ENCODE peak calls at places on chromosome X, in nine cellular contexts. W is cardiac fibroblast, V is osteocyte, L is omental fat pad, T is GM12865, I is GM13977, F is Calu3, M is nephron progenitor cell, E is neural crest cell. Y is an unnamed sample.

GRCh38 chrX:23287191-23287764 is 47.4 kb upstream of the PTCHD1 start:
- DNase-seq in V (no peak), I (no peak), F (no peak), L (no peak), W (no peak), T (no peak), E (no peak), M (no peak), Y (no peak)

GRCh38 chrX:8341814-8342590 is 122.6 kb upstream of the VCX3B start:
- DNase-seq in V (no peak), L (no peak), I (no peak), F (no peak), T (no peak), M (no peak), E (no peak), W (no peak), Y (no peak)

GRCh38 chrX:69101655-69102251 is 63.5 kb downstream of the PJA1 start:
- DNase-seq in M (no peak), W (no peak), V (no peak), E (no peak), L (no peak), F (no peak), I (no peak), T (no peak), Y (no peak)

GRCh38 chrX:129678176-129678880 is 23.6 kb upstream of the APLN start:
- DNase-seq in W (no peak), V (peak), F (peak), L (no peak), T (peak), E (no peak), M (no peak), I (no peak), Y (peak)

GRCh38 chrX:143296521-143296920 is 220.8 kb downstream of the SPANXN3 start:
- DNase-seq in E (no peak), W (no peak), M (no peak), F (no peak), L (no peak), I (no peak), T (no peak), V (no peak), Y (no peak)

GRCh38 chrX:69503228-69503834 is 795 bp upstream of the NALF2 start:
- DNase-seq in T (no peak), M (no peak), E (no peak), F (no peak), W (peak), L (no peak), I (no peak), V (peak), Y (no peak)

GRCh38 chrX:103697687-103698086 is 11.2 kb upstream of the MORF4L2 start:
- DNase-seq in L (no peak), M (no peak), W (no peak), V (no peak), F (no peak), E (no peak), I (no peak), T (no peak), Y (no peak)

GRCh38 chrX:19372170-19373033 is 28.7 kb downstream of the PDHA1 start:
- DNase-seq in W (peak), I (peak), T (peak), L (no peak), F (peak), M (peak), V (peak), E (peak), Y (no peak)

GRCh38 chrX:107324493-107325310 is 118.3 kb downstream of the DNAAF6 start:
- DNase-seq in W (peak), T (peak), M (peak), V (no peak), L (no peak), E (peak), I (no peak), F (peak), Y (peak)

GRCh38 chrX:154125356-154126040 is 18.5 kb upstream of the OPN1LW start:
- DNase-seq in I (no peak), M (no peak), E (no peak), T (no peak), V (no peak), F (no peak), L (no peak), W (no peak), Y (peak)

GRCh38 chrX:56788229-56788628 is 59.2 kb downstream of the NBDY start:
- DNase-seq in T (no peak), M (no peak), V (no peak), F (no peak), E (no peak), W (no peak), I (no peak), L (peak), Y (no peak)

GRCh38 chrX:2452317-2452784 is 48.4 kb downstream of the DHRSX start:
- DNase-seq in V (no peak), M (no peak), W (no peak), F (no peak), E (no peak), L (no peak), T (no peak), I (no peak), Y (no peak)

GRCh38 chrX:54509401-54509800 is 13.4 kb upstream of the FGD1 start:
- DNase-seq in V (no peak), L (no peak), W (no peak), I (no peak), E (no peak), T (no peak), M (peak), F (no peak), Y (no peak)

GRCh38 chrX:17591741-17592110 is 145.6 kb upstream of the SCML1 start:
- DNase-seq in W (peak), M (no peak), T (peak), L (no peak), V (no peak), I (no peak), E (no peak), F (peak), Y (no peak)

GRCh38 chrX:150546711-150547153 is 21.7 kb upstream of the MTM1 start:
- DNase-seq in T (no peak), V (no peak), L (no peak), M (no peak), W (no peak), E (no peak), I (no peak), F (no peak), Y (no peak)

GRCh38 chrX:97790850-97791249 is 907.1 kb downstream of the RPA4 start:
- DNase-seq in T (peak), W (no peak), V (no peak), I (no peak), E (no peak), F (no peak), L (no peak), M (no peak), Y (no peak)

GRCh38 chrX:150257348-150258175 is 105.6 kb upstream of the MAMLD1 start:
- DNase-seq in W (no peak), F (no peak), V (peak), E (no peak), M (no peak), I (no peak), L (no peak), T (no peak), Y (peak)

GRCh38 chrX:149469406-149469805 is 35.7 kb downstream of the IDS start:
- DNase-seq in F (no peak), T (no peak), V (no peak), L (no peak), I (no peak), E (no peak), W (no peak), M (no peak), Y (no peak)

GRCh38 chrX:14032383-14032782 is 2.7 kb upstream of the GEMIN8 start:
- DNase-seq in L (peak), F (peak), M (peak), T (peak), W (peak), V (no peak), I (peak), E (peak), Y (no peak)

GRCh38 chrX:44384688-44385338 is 41.3 kb upstream of the EFHC2 start:
- DNase-seq in W (no peak), M (no peak), E (no peak), F (no peak), V (no peak), L (no peak), T (no peak), I (no peak), Y (no peak)

GRCh38 chrX:94288325-94288724 is 614.3 kb downstream of the FAM133A start:
- DNase-seq in V (no peak), F (no peak), T (no peak), E (no peak), L (no peak), M (no peak), W (no peak), I (no peak), Y (no peak)

GRCh38 chrX:20461576-20461975 is 194.9 kb upstream of the RPS6KA3 start:
- DNase-seq in T (no peak), V (no peak), W (peak), E (no peak), I (no peak), L (no peak), F (no peak), M (peak), Y (no peak)

GRCh38 chrX:47497274-47497673 is 14.3 kb upstream of the ZNF41 start:
- DNase-seq in E (no peak), M (no peak), W (peak), V (no peak), T (no peak), L (no peak), I (no peak), F (no peak), Y (no peak)
- TF ChIP-seq CTCF in E (peak), M (peak), W (peak), V (peak), T (peak), L (no peak), I (peak), F (no peak), Y (peak)

GRCh38 chrX:24876782-24877315 is 138.9 kb downstream of the ARX start:
- DNase-seq in I (no peak), W (no peak), F (no peak), E (no peak), M (no peak), L (no peak), V (no peak), T (no peak), Y (no peak)

GRCh38 chrX:24870143-24870542 is 145.6 kb downstream of the ARX start:
- DNase-seq in F (no peak), T (no peak), I (no peak), E (no peak), V (no peak), W (peak), L (no peak), M (no peak), Y (no peak)

GRCh38 chrX:24877854-24878650 is 137.7 kb downstream of the ARX start:
- DNase-seq in W (no peak), L (no peak), V (no peak), F (no peak), T (peak), E (no peak), M (no peak), I (no peak), Y (no peak)

GRCh38 chrX:24879679-24880078 is 136.1 kb downstream of the ARX start:
- DNase-seq in V (no peak), T (no peak), E (no peak), F (no peak), W (no peak), L (no peak), M (no peak), I (no peak), Y (no peak)

GRCh38 chrX:24874604-24875247 is 141.0 kb downstream of the ARX start:
- DNase-seq in L (no peak), M (no peak), F (no peak), W (no peak), V (no peak), T (no peak), I (no peak), E (no peak), Y (no peak)
- TF ChIP-seq CTCF in L (no peak), M (no peak), F (no peak), W (no peak), V (no peak), T (no peak), I (no peak), E (no peak), Y (no peak)

GRCh38 chrX:111585337-111585736 is 73.9 kb downstream of the SERTM2 start:
- DNase-seq in V (no peak), I (no peak), L (no peak), M (peak), W (no peak), F (no peak), E (no peak), T (no peak), Y (no peak)
- TF ChIP-seq CTCF in V (no peak), I (no peak), L (no peak), M (no peak), W (no peak), F (no peak), E (no peak), T (no peak), Y (no peak)

GRCh38 chrX:47313056-47313455 is 57.3 kb upstream of the ZNF157 start:
- DNase-seq in V (no peak), M (no peak), I (no peak), L (no peak), W (no peak), F (no peak), T (no peak), E (no peak), Y (no peak)

GRCh38 chrX:47316276-47317025 is 53.9 kb upstream of the ZNF157 start:
- DNase-seq in I (no peak), E (peak), T (peak), M (peak), W (no peak), L (no peak), V (no peak), F (no peak), Y (no peak)

GRCh38 chrX:47311857-47312774 is 58.3 kb upstream of the ZNF157 start:
- DNase-seq in W (peak), F (peak), I (peak), T (peak), V (no peak), L (no peak), M (peak), E (peak), Y (no peak)
- TF ChIP-seq CTCF in W (peak), F (peak), I (peak), T (peak), V (peak), L (no peak), M (peak), E (peak), Y (peak)

GRCh38 chrX:26783512-26784225 is 567.7 kb downstream of the MAGEB5 start:
- DNase-seq in I (no peak), L (no peak), W (peak), T (peak), M (peak), V (no peak), E (peak), F (peak), Y (no peak)
- TF ChIP-seq CTCF in I (peak), L (no peak), W (peak), T (peak), M (peak), V (peak), E (peak), F (peak), Y (peak)

Y was measured in type B pancreatic cell.